ENCODE peak calls at places on chromosomes 1 and 21, in six cellular contexts. D is GM23338, T is BJ, U is fibroblast of pulmonary artery, M is heart left ventricle, Q is foreskin fibroblast. W is an unnamed sample.

GRCh38 chr1:247494746-247495145 is 36.8 kb upstream of the OR2B11 start:
- DNase-seq in D (no peak), U (no peak), M (no peak), T (no peak), Q (no peak), W (no peak)

GRCh38 chr1:10597492-10597891 is 122.7 kb downstream of the PEX14 start:
- DNase-seq in Q (no peak), U (no peak), D (no peak), M (no peak), T (no peak), W (no peak)

GRCh38 chr1:38817958-38818705 is 41.4 kb downstream of the RRAGC start:
- DNase-seq in D (peak), T (no peak), Q (no peak), M (no peak), U (peak), W (peak)

GRCh38 chr1:214377886-214378285 is 96.9 kb downstream of the SMYD2 start:
- DNase-seq in U (peak), M (no peak), Q (peak), D (no peak), T (peak), W (no peak)

GRCh38 chr1:109622895-109623294 is 3.3 kb downstream of the AMPD2 start:
- DNase-seq in T (no peak), U (no peak), M (no peak), Q (no peak), D (no peak), W (no peak)

GRCh38 chr1:84715620-84716019 is 25.4 kb upstream of the SSX2IP start:
- DNase-seq in U (no peak), Q (no peak), T (no peak), M (no peak), D (no peak), W (no peak)

GRCh38 chr1:25642710-25643109 is 26.1 kb downstream of the MAN1C1 start:
- DNase-seq in T (no peak), U (peak), D (no peak), Q (no peak), M (no peak), W (peak)

GRCh38 chr1:54971317-54971791 is 9.1 kb upstream of the TMEM61 start:
- DNase-seq in Q (no peak), M (no peak), T (no peak), U (no peak), D (no peak), W (peak)

GRCh38 chr1:58763214-58763613 is 20.6 kb downstream of the JUN start:
- DNase-seq in Q (peak), D (no peak), M (no peak), T (peak), U (peak), W (no peak)

GRCh38 chr1:27135920-27136551 is 18.9 kb downstream of the SLC9A1 start:
- DNase-seq in T (no peak), M (no peak), U (no peak), Q (no peak), D (peak), W (peak)

GRCh38 chr1:62294211-62294610 is 25.0 kb downstream of the KANK4 start:
- DNase-seq in D (peak), U (no peak), T (no peak), M (no peak), Q (no peak), W (peak)

GRCh38 chr1:56378376-56379070 is 200.8 kb downstream of the PLPP3 start:
- DNase-seq in T (no peak), D (no peak), Q (no peak), M (no peak), U (no peak), W (no peak)

GRCh38 chr1:66351913-66352312 is 182.0 kb upstream of the SGIP1 start:
- DNase-seq in M (no peak), U (no peak), T (no peak), Q (no peak), D (peak), W (peak)

GRCh38 chr1:169879034-169879835 is 14.5 kb downstream of the SCYL3 start:
- DNase-seq in U (no peak), T (no peak), D (no peak), Q (no peak), M (no peak), W (no peak)

GRCh38 chr1:207858806-207859205 is 52.1 kb downstream of the CD34 start:
- DNase-seq in T (no peak), D (peak), Q (no peak), M (no peak), U (peak), W (no peak)

GRCh38 chr1:9561429-9561828 is 22.2 kb downstream of the SLC25A33 start:
- DNase-seq in Q (peak), U (peak), M (peak), D (no peak), T (peak), W (no peak)

GRCh38 chr1:95286479-95286878 is 52.5 kb downstream of the RWDD3 start:
- DNase-seq in U (no peak), M (no peak), D (no peak), Q (no peak), T (no peak), W (no peak)

GRCh38 chr1:203682401-203683383 is 56.1 kb downstream of the ATP2B4 start:
- DNase-seq in U (peak), D (peak), Q (no peak), T (no peak), M (no peak), W (peak)

GRCh38 chr1:53643061-53643880 is 95.7 kb downstream of the GLIS1 start:
- DNase-seq in Q (no peak), M (no peak), U (no peak), D (no peak), T (no peak), W (no peak)

GRCh38 chr21:42521384-42521783 is 7.7 kb downstream of the SLC37A1 start:
- DNase-seq in Q (no peak), U (no peak), M (no peak), D (no peak), T (no peak), W (no peak)

GRCh38 chr1:23434260-23434775 is 9.8 kb upstream of the TCEA3 start:
- DNase-seq in T (no peak), D (no peak), Q (no peak), U (no peak), M (no peak), W (no peak)

GRCh38 chr1:63124666-63125191 is 197.6 kb upstream of the FOXD3 start:
- DNase-seq in M (no peak), Q (peak), U (peak), D (no peak), T (peak), W (peak)

GRCh38 chr1:62877579-62877978 is 93.6 kb downstream of the ATG4C start:
- DNase-seq in M (no peak), T (no peak), D (no peak), U (no peak), Q (no peak), W (no peak)

GRCh38 chr1:168755800-168756418 is 26.9 kb upstream of the DPT start:
- DNase-seq in T (no peak), M (no peak), U (no peak), Q (no peak), D (no peak), W (no peak)

GRCh38 chr21:31366825-31367224 is 22.8 kb upstream of the TIAM1 start:
- DNase-seq in T (no peak), M (no peak), D (no peak), Q (peak), U (peak), W (no peak)

GRCh38 chr1:36710901-36711300 is 228.2 kb upstream of the CSF3R start:
- DNase-seq in U (no peak), T (no peak), D (peak), Q (no peak), M (no peak), W (no peak)

GRCh38 chr21:19648376-19648775 is 1244.8 kb upstream of the TMPRSS15 start:
- DNase-seq in U (peak), Q (no peak), D (no peak), M (no peak), T (no peak), W (no peak)

GRCh38 chr21:42644223-42645208 is 8.9 kb upstream of the PDE9A start:
- DNase-seq in U (no peak), D (no peak), M (no peak), Q (peak), T (no peak), W (no peak)

GRCh38 chr1:222582099-222582774 is 7.5 kb downstream of the TAF1A start:
- DNase-seq in D (no peak), Q (no peak), T (peak), U (peak), M (no peak), W (peak)

GRCh38 chr1:183416850-183417690 is 1.1 kb downstream of the NMNAT2 start:
- DNase-seq in D (peak), T (no peak), U (peak), Q (peak), M (peak), W (no peak)
- H3K4me3 ChIP-seq in D (peak), T (no peak), U (peak), Q (peak), M (peak), W (no peak)

GRCh38 chr1:31401241-31401640 is 11.8 kb upstream of the SERINC2 start:
- DNase-seq in U (no peak), D (no peak), M (no peak), T (no peak), Q (no peak), W (no peak)

GRCh38 chr1:31398246-31398645 is 14.8 kb upstream of the SERINC2 start:
- DNase-seq in U (no peak), Q (no peak), T (no peak), D (no peak), M (no peak), W (no peak)

GRCh38 chr1:31397360-31398095 is 15.5 kb upstream of the SERINC2 start:
- DNase-seq in U (no peak), D (no peak), M (no peak), T (no peak), Q (peak), W (no peak)

GRCh38 chr1:31396633-31397351 is 16.2 kb upstream of the SERINC2 start:
- DNase-seq in D (peak), M (no peak), U (peak), T (peak), Q (peak), W (no peak)

DNA sequence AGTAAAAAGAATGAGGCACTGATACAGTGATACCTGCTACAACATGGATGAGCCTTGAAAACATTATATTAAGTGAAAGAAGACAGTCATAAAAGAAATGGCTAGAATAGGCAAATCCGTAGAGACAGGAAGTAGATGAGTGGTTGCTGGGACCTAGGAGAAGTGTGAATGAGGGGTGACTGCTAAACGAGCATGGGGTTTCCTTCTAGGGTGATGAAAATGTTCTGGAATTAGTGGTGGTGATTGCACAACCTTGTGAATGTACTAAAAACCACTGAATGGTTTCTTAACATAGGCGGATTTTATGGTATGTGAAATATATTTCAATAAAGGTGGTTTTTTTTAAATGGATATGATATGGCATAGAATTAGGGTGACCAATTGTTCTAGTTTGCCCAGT is 12.6 kb upstream of the SERINC2 start:
- DNase-seq in M (no peak), T (no peak), Q (peak), D (no peak), U (peak), W (no peak)
- TF ChIP-seq CTCF in M (no peak), T (no peak), Q (no peak), D (no peak), U (no peak), W (no peak)

GRCh38 chr1:230643887-230644286 is 1.6 kb downstream of the COG2 start:
- DNase-seq in M (no peak), D (no peak), T (no peak), Q (no peak), U (peak), W (peak)
- H3K4me3 ChIP-seq in M (no peak), D (peak), T (no peak), Q (no peak), U (no peak), W (peak)

GRCh38 chr1:200669314-200670214 is at the start of gene DDX59:
- DNase-seq in D (peak), Q (peak), M (peak), U (peak), T (peak), W (peak)

GRCh38 chr1:200671235-200671786 is 1.6 kb upstream of the DDX59 start:
- DNase-seq in Q (no peak), M (no peak), D (no peak), T (no peak), U (no peak), W (no peak)

GRCh38 chr1:200666309-200666708 is 3.4 kb downstream of the DDX59 start:
- DNase-seq in M (no peak), Q (no peak), U (no peak), T (no peak), D (no peak), W (no peak)

GRCh38 chr1:200670215-200671118 is 760 bp upstream of the DDX59 start:
- DNase-seq in T (peak), U (peak), M (no peak), Q (no peak), D (peak), W (peak)

GRCh38 chr1:200668514-200669313 is 993 bp downstream of the DDX59 start:
- DNase-seq in M (no peak), U (no peak), D (no peak), T (no peak), Q (no peak), W (no peak)
- TF ChIP-seq CTCF in M (no peak), U (no peak), D (no peak), T (no peak), Q (no peak), W (no peak)

GRCh38 chr1:183634429-183635065 is 1.0 kb downstream of the ARPC5 start:
- DNase-seq in U (no peak), Q (no peak), T (no peak), M (no peak), D (no peak), W (no peak)

GRCh38 chr1:183632964-183633363 is 2.6 kb downstream of the ARPC5 start:
- DNase-seq in Q (no peak), D (no peak), T (no peak), U (no peak), M (no peak), W (peak)

GRCh38 chr1:183630748-183631147 is 4.8 kb downstream of the ARPC5 start:
- DNase-seq in M (no peak), T (no peak), Q (no peak), D (no peak), U (peak), W (no peak)

GRCh38 chr1:183633676-183634343 is 1.8 kb downstream of the ARPC5 start:
- DNase-seq in U (peak), M (no peak), Q (peak), D (peak), T (peak), W (peak)

GRCh38 chr1:183632087-183632486 is 3.5 kb downstream of the ARPC5 start:
- DNase-seq in U (peak), M (no peak), T (no peak), Q (peak), D (no peak), W (no peak)
- H3K4me3 ChIP-seq in U (peak), M (no peak), T (peak), Q (peak), D (peak), W (peak)

GRCh38 chr1:225812488-225813249 is 2.7 kb downstream of the EPHX1 start:
- DNase-seq in U (peak), D (no peak), T (no peak), Q (no peak), M (no peak), W (no peak)

GRCh38 chr1:225813250-225813964 is 3.5 kb downstream of the EPHX1 start:
- DNase-seq in D (peak), Q (no peak), M (peak), T (no peak), U (peak), W (no peak)

GRCh38 chr1:225811622-225812487 is 1.9 kb downstream of the EPHX1 start:
- DNase-seq in Q (no peak), D (peak), T (no peak), M (peak), U (no peak), W (no peak)

GRCh38 chr1:225808136-225808535 is 1.8 kb upstream of the EPHX1 start:
- DNase-seq in D (no peak), M (no peak), U (no peak), T (no peak), Q (no peak), W (no peak)

DNA sequence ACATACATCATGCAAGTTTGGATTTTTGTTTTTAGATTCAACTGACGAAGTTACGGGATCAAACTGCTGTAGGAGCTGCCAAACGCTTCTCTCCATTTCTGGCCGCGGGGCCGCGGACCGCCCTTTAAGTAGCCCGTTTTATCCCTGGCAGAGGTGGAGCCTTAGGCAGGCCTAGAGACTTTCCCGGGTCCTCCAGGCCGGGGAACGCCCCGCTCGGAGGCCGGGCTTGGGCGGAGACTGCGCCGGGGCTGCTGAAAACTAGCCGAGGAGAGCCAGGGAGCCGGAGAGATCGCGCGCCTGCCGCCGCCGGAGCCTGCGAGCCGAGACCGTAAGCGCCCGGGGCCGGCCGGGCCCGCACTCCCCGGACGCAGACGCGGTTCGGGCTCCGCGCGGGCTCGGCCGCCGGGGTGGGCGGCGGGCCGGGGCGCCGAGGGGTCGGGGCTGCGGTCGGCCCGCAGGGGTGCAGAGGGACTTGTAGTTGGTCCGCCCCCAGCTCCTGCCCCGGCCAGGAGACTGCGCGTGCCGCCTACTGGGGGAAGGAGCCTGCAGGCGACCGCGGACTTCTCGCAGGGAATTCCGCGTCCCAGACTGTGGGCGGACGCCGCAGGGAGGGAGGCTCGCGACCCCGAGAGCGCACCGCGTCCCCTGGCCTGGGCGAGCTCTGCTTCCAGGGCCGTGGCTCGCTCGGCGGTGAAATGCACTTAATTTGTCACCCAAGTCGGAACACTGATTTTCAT is at the start of gene EPHX1:
- DNase-seq in M (peak), T (peak), D (peak), Q (peak), U (peak), W (peak)
- TF ChIP-seq CTCF in M (peak), T (peak), D (peak), Q (no peak), U (peak), W (peak)

GRCh38 chr1:202156590-202156989 is 3.8 kb downstream of the PTPN7 start:
- DNase-seq in T (no peak), M (no peak), D (no peak), Q (no peak), U (no peak), W (no peak)

GRCh38 chr1:202159534-202160371 is 649 bp downstream of the PTPN7 start:
- DNase-seq in T (no peak), U (no peak), D (no peak), M (no peak), Q (no peak), W (peak)

GRCh38 chr1:202157945-202158344 is 2.5 kb downstream of the PTPN7 start:
- DNase-seq in M (no peak), Q (no peak), T (no peak), U (no peak), D (no peak), W (no peak)

GRCh38 chr1:202160377-202160940 is at the start of gene PTPN7:
- DNase-seq in M (no peak), Q (no peak), T (no peak), U (no peak), D (no peak), W (peak)

DNA sequence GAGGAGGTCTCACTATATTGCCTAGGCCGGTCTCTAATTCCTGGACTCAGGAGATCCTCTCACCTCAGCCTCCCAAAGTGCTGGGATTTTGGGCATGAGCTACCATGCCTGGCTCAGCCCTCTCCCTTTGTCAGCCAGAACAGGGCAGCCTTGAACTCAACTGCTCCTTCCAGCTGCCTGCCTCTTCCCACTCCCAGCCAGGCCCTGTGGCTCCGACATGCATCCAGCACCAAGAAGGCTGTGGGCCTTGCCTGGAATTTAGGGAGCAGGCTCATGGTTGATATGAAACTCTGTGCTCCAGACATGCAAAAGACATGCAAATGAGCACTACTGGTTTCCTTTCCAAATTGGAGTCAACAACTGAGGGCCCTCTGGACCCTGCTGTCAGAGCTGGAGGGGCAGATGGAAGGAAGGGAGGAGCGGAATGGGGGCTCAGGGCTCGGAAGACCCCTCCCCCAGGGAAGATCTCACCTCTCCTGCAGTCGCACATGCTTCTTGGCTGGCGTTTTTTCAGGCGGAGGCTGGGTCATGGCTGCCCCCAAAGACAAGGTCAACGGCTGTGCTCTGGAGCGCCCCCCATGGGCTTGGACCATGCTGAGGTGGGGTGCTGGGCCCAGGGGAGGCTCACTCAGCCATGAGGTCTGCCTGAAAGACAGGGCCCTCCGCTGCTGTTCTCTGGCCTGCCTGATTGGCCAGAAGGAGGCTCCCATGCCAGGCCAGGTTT is 1.4 kb downstream of the PTPN7 start:
- DNase-seq in M (no peak), U (no peak), Q (no peak), D (peak), T (no peak), W (peak)
- H3K4me3 ChIP-seq in M (no peak), U (no peak), Q (no peak), D (no peak), T (no peak), W (peak)

W was measured in GM12865.